ENCODE peak calls at places on chromosomes 1 and 21, in eight cellular contexts. One of them, this sample, is unnamed.

GRCh38 chr21:44905725-44906084 is 15.0 kb downstream of the ITGB2 start:
- DNase-seq in GM23248: no peak
- DNase-seq in left ventricle myocardium inferior: no peak
- DNase-seq in CD8-positive, alpha-beta T cell: no peak
- DNase-seq in adrenal gland: no peak
- DNase-seq in Peyer's patch: no peak
- DNase-seq in heart left ventricle: no peak
- DNase-seq in fibroblast of lung: no peak
- DNase-seq in this sample: no peak

GRCh38 chr1:200392625-200393185 is 17.1 kb downstream of the ZNF281 start:
- DNase-seq in left ventricle myocardium inferior: no peak
- DNase-seq in fibroblast of lung: no peak
- DNase-seq in Peyer's patch: no peak
- DNase-seq in heart left ventricle: no peak
- DNase-seq in GM23248: no peak
- DNase-seq in adrenal gland: no peak
- DNase-seq in CD8-positive, alpha-beta T cell: no peak
- DNase-seq in this sample: no peak

GRCh38 chr1:107740574-107740973 is 224.4 kb downstream of the VAV3 start:
- DNase-seq in left ventricle myocardium inferior: no peak
- DNase-seq in adrenal gland: no peak
- DNase-seq in fibroblast of lung: peak; percentile 5
- DNase-seq in CD8-positive, alpha-beta T cell: no peak
- DNase-seq in heart left ventricle: no peak
- DNase-seq in Peyer's patch: no peak
- DNase-seq in GM23248: no peak
- DNase-seq in this sample: no peak

GRCh38 chr1:192807968-192808587 is 761 bp upstream of the RGS2 start:
- DNase-seq in adrenal gland: no peak
- DNase-seq in GM23248: peak; percentile 76
- DNase-seq in left ventricle myocardium inferior: no peak
- DNase-seq in Peyer's patch: no peak
- DNase-seq in CD8-positive, alpha-beta T cell: no peak
- DNase-seq in fibroblast of lung: peak; percentile 73
- DNase-seq in heart left ventricle: no peak
- DNase-seq in this sample: no peak

GRCh38 chr1:75134656-75134938 is 409 bp downstream of the LHX8 start:
- DNase-seq in CD8-positive, alpha-beta T cell: no peak
- DNase-seq in adrenal gland: no peak
- DNase-seq in fibroblast of lung: no peak
- DNase-seq in Peyer's patch: no peak
- DNase-seq in heart left ventricle: no peak
- DNase-seq in left ventricle myocardium inferior: no peak
- DNase-seq in GM23248: no peak
- DNase-seq in this sample: no peak

GRCh38 chr1:164668451-164668850 is 109.5 kb downstream of the PBX1 start:
- DNase-seq in adrenal gland: no peak
- DNase-seq in heart left ventricle: no peak
- DNase-seq in fibroblast of lung: no peak
- DNase-seq in left ventricle myocardium inferior: no peak
- DNase-seq in Peyer's patch: no peak
- DNase-seq in CD8-positive, alpha-beta T cell: no peak
- DNase-seq in GM23248: no peak
- DNase-seq in this sample: no peak

GRCh38 chr1:46806196-46807020 is 7.6 kb downstream of the CYP4B1 start:
- DNase-seq in heart left ventricle: peak; percentile 85
- DNase-seq in CD8-positive, alpha-beta T cell: no peak
- DNase-seq in fibroblast of lung: no peak
- DNase-seq in Peyer's patch: no peak
- DNase-seq in left ventricle myocardium inferior: peak; percentile 79
- DNase-seq in adrenal gland: peak; percentile 35
- DNase-seq in GM23248: peak; percentile 33
- DNase-seq in this sample: no peak

GRCh38 chr1:27360159-27361043 is 6.4 kb downstream of the MAP3K6 start:
- DNase-seq in Peyer's patch: peak; percentile 55
- DNase-seq in left ventricle myocardium inferior: no peak
- DNase-seq in GM23248: no peak
- DNase-seq in adrenal gland: no peak
- DNase-seq in fibroblast of lung: no peak
- DNase-seq in heart left ventricle: no peak
- DNase-seq in CD8-positive, alpha-beta T cell: peak; percentile 38
- DNase-seq in this sample: no peak

GRCh38 chr1:5965586-5966131 is 26.6 kb downstream of the NPHP4 start:
- DNase-seq in CD8-positive, alpha-beta T cell: no peak
- DNase-seq in adrenal gland: no peak
- DNase-seq in fibroblast of lung: no peak
- DNase-seq in left ventricle myocardium inferior: no peak
- DNase-seq in Peyer's patch: no peak
- DNase-seq in GM23248: no peak
- DNase-seq in heart left ventricle: no peak
- DNase-seq in this sample: no peak

GRCh38 chr21:18913914-18914313 is 510.3 kb upstream of the TMPRSS15 start:
- DNase-seq in fibroblast of lung: no peak
- DNase-seq in adrenal gland: no peak
- DNase-seq in CD8-positive, alpha-beta T cell: no peak
- DNase-seq in left ventricle myocardium inferior: no peak
- DNase-seq in GM23248: no peak
- DNase-seq in Peyer's patch: no peak
- DNase-seq in heart left ventricle: no peak
- DNase-seq in this sample: no peak

GRCh38 chr1:19680644-19681043 is 16.0 kb downstream of the HTR6 start:
- DNase-seq in left ventricle myocardium inferior: no peak
- DNase-seq in CD8-positive, alpha-beta T cell: no peak
- DNase-seq in fibroblast of lung: no peak
- DNase-seq in Peyer's patch: no peak
- DNase-seq in adrenal gland: no peak
- DNase-seq in heart left ventricle: no peak
- DNase-seq in GM23248: no peak
- DNase-seq in this sample: no peak

GRCh38 chr1:108627256-108627655 is 33.6 kb downstream of the HENMT1 start:
- DNase-seq in adrenal gland: no peak
- DNase-seq in heart left ventricle: no peak
- DNase-seq in left ventricle myocardium inferior: no peak
- DNase-seq in Peyer's patch: no peak
- DNase-seq in CD8-positive, alpha-beta T cell: no peak
- DNase-seq in GM23248: no peak
- DNase-seq in fibroblast of lung: no peak
- DNase-seq in this sample: no peak

GRCh38 chr21:45992311-45993209 is 11.0 kb downstream of the COL6A1 start:
- DNase-seq in GM23248: peak; percentile 25
- DNase-seq in heart left ventricle: peak; percentile 35
- DNase-seq in left ventricle myocardium inferior: peak; percentile 24
- DNase-seq in adrenal gland: peak; percentile 7
- DNase-seq in fibroblast of lung: no peak
- DNase-seq in Peyer's patch: peak; percentile 8
- DNase-seq in CD8-positive, alpha-beta T cell: peak; percentile 2
- DNase-seq in this sample: no peak

GRCh38 chr1:39776886-39777683 is 5.9 kb upstream of the OXCT2 start:
- DNase-seq in heart left ventricle: no peak
- DNase-seq in left ventricle myocardium inferior: no peak
- DNase-seq in GM23248: no peak
- DNase-seq in Peyer's patch: no peak
- DNase-seq in fibroblast of lung: no peak
- DNase-seq in CD8-positive, alpha-beta T cell: no peak
- DNase-seq in adrenal gland: no peak
- DNase-seq in this sample: no peak

GRCh38 chr1:151327223-151327902 is at the start of gene PI4KB:
- DNase-seq in left ventricle myocardium inferior: peak; percentile 87
- DNase-seq in Peyer's patch: peak; percentile 91
- DNase-seq in adrenal gland: peak; percentile 92
- DNase-seq in heart left ventricle: peak; percentile 91
- DNase-seq in fibroblast of lung: peak; percentile 97
- DNase-seq in GM23248: peak; percentile 99
- DNase-seq in CD8-positive, alpha-beta T cell: peak; percentile 84
- DNase-seq in this sample: peak; percentile 90

GRCh38 chr1:93080424-93080823 is 1.3 kb downstream of the MTF2 start:
- DNase-seq in fibroblast of lung: peak; percentile 77
- DNase-seq in heart left ventricle: no peak
- DNase-seq in adrenal gland: no peak
- DNase-seq in Peyer's patch: no peak
- DNase-seq in GM23248: peak; percentile 85
- DNase-seq in CD8-positive, alpha-beta T cell: no peak
- DNase-seq in left ventricle myocardium inferior: no peak
- DNase-seq in this sample: peak; percentile 45
- H3K4me3 ChIP-seq in fibroblast of lung: peak overlapping the region; percentile 99
- H3K4me3 ChIP-seq in heart left ventricle: peak overlapping the region; percentile 91
- H3K4me3 ChIP-seq in adrenal gland: peak overlapping the region; percentile 89
- H3K4me3 ChIP-seq in Peyer's patch: peak overlapping the region; percentile 61
- H3K4me3 ChIP-seq in GM23248: peak overlapping the region; percentile 97
- H3K4me3 ChIP-seq in CD8-positive, alpha-beta T cell: peak overlapping the region; percentile 91
- H3K4me3 ChIP-seq in left ventricle myocardium inferior: peak overlapping the region; percentile 72
- H3K4me3 ChIP-seq in this sample: peak overlapping the region; percentile 98

DNA sequence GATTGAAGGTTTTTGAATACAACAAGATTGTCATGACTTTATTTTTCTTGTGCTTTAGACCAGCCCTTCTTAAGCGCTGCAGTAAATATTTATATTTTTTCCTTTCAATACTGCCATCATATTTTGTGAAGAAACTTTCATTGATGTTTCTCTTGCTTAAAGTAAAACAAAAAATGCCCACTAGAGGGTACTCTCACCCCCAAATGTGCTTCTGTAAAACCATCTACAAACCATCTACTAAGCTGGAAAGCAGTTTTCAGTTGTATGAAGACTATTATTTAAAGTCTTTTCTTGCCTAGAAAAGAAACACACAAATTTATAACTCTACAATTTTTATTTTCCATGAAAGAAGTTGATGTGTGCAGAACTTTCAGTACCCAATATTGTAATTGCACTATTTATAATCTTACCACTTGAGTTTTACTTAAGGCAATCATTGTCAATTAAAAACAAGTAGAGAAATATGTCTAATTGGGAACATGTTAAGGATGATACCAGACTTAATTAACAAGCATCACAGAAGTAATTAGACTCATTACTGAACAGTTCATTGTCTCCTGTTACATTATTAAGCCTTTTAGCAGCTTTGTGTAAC is 10.7 kb downstream of the LEPR start:
- DNase-seq in GM23248: peak; percentile 70
- DNase-seq in adrenal gland: no peak
- DNase-seq in Peyer's patch: no peak
- DNase-seq in fibroblast of lung: peak; percentile 36
- DNase-seq in left ventricle myocardium inferior: no peak
- DNase-seq in CD8-positive, alpha-beta T cell: no peak
- DNase-seq in heart left ventricle: no peak
- DNase-seq in this sample: no peak
- H3K4me3 ChIP-seq in GM23248: no peak overlapping the region
- H3K4me3 ChIP-seq in adrenal gland: no peak overlapping the region
- H3K4me3 ChIP-seq in Peyer's patch: no peak overlapping the region
- H3K4me3 ChIP-seq in fibroblast of lung: no peak overlapping the region
- H3K4me3 ChIP-seq in left ventricle myocardium inferior: no peak overlapping the region
- H3K4me3 ChIP-seq in CD8-positive, alpha-beta T cell: no peak overlapping the region
- H3K4me3 ChIP-seq in heart left ventricle: no peak overlapping the region
- H3K4me3 ChIP-seq in this sample: no peak overlapping the region

GRCh38 chr21:38775733-38776132 is 30.0 kb upstream of the ETS2 start:
- DNase-seq in left ventricle myocardium inferior: no peak
- DNase-seq in Peyer's patch: no peak
- DNase-seq in adrenal gland: no peak
- DNase-seq in GM23248: no peak
- DNase-seq in fibroblast of lung: no peak
- DNase-seq in CD8-positive, alpha-beta T cell: no peak
- DNase-seq in heart left ventricle: no peak
- DNase-seq in this sample: no peak

GRCh38 chr21:38774586-38775285 is 31.0 kb upstream of the ETS2 start:
- DNase-seq in left ventricle myocardium inferior: no peak
- DNase-seq in fibroblast of lung: no peak
- DNase-seq in heart left ventricle: no peak
- DNase-seq in CD8-positive, alpha-beta T cell: no peak
- DNase-seq in adrenal gland: no peak
- DNase-seq in GM23248: no peak
- DNase-seq in Peyer's patch: no peak
- DNase-seq in this sample: no peak

GRCh38 chr21:38774152-38774551 is 31.6 kb upstream of the ETS2 start:
- DNase-seq in GM23248: no peak
- DNase-seq in CD8-positive, alpha-beta T cell: no peak
- DNase-seq in adrenal gland: no peak
- DNase-seq in fibroblast of lung: no peak
- DNase-seq in left ventricle myocardium inferior: no peak
- DNase-seq in heart left ventricle: no peak
- DNase-seq in Peyer's patch: no peak
- DNase-seq in this sample: no peak

GRCh38 chr21:38777521-38777920 is 28.2 kb upstream of the ETS2 start:
- DNase-seq in heart left ventricle: no peak
- DNase-seq in left ventricle myocardium inferior: no peak
- DNase-seq in adrenal gland: no peak
- DNase-seq in CD8-positive, alpha-beta T cell: no peak
- DNase-seq in fibroblast of lung: no peak
- DNase-seq in Peyer's patch: peak; percentile 26
- DNase-seq in GM23248: no peak
- DNase-seq in this sample: no peak

DNA sequence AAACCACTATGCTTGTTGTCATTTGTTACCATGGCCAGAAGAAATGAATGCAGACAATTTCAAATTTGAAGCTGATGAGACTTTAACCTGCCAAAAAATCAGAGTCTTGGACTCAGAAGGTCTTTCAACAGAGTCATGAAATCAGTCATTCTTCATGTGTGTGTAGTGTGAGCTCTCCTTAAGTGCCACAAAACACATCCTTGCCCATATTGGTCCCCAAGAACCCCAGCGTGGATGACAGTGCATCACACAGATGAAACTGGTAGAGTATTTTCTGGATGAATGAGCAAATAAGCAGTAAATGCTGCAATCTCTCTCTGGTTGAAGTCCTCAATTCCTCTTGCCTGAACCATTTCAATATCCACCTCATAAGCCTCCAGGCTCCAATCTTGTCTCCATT is 28.7 kb upstream of the ETS2 start:
- DNase-seq in CD8-positive, alpha-beta T cell: no peak
- DNase-seq in adrenal gland: no peak
- DNase-seq in heart left ventricle: no peak
- DNase-seq in Peyer's patch: no peak
- DNase-seq in fibroblast of lung: no peak
- DNase-seq in GM23248: no peak
- DNase-seq in left ventricle myocardium inferior: no peak
- DNase-seq in this sample: no peak
- H3K4me3 ChIP-seq in CD8-positive, alpha-beta T cell: no peak overlapping the region
- H3K4me3 ChIP-seq in adrenal gland: no peak overlapping the region
- H3K4me3 ChIP-seq in heart left ventricle: no peak overlapping the region
- H3K4me3 ChIP-seq in Peyer's patch: no peak overlapping the region
- H3K4me3 ChIP-seq in fibroblast of lung: no peak overlapping the region
- H3K4me3 ChIP-seq in GM23248: no peak overlapping the region
- H3K4me3 ChIP-seq in left ventricle myocardium inferior: no peak overlapping the region
- H3K4me3 ChIP-seq in this sample: no peak overlapping the region

GRCh38 chr1:201459775-201460174 is 9.2 kb downstream of the PHLDA3 start:
- DNase-seq in Peyer's patch: no peak
- DNase-seq in adrenal gland: no peak
- DNase-seq in left ventricle myocardium inferior: no peak
- DNase-seq in heart left ventricle: no peak
- DNase-seq in GM23248: no peak
- DNase-seq in fibroblast of lung: no peak
- DNase-seq in CD8-positive, alpha-beta T cell: no peak
- DNase-seq in this sample: no peak
- H3K4me3 ChIP-seq in Peyer's patch: no peak overlapping the region
- H3K4me3 ChIP-seq in adrenal gland: no peak overlapping the region
- H3K4me3 ChIP-seq in left ventricle myocardium inferior: no peak overlapping the region
- H3K4me3 ChIP-seq in heart left ventricle: no peak overlapping the region
- H3K4me3 ChIP-seq in GM23248: no peak overlapping the region
- H3K4me3 ChIP-seq in fibroblast of lung: no peak overlapping the region
- H3K4me3 ChIP-seq in CD8-positive, alpha-beta T cell: no peak overlapping the region
- H3K4me3 ChIP-seq in this sample: no peak overlapping the region